ENCODE peak calls at places on chromosome 7, in seven cellular contexts. D, N, U, K, T, J and W are unnamed samples.

GRCh38 chr7:99459087-99459486 is 6.9 kb downstream of the ATP5MF start:
- DNase-seq in D (no peak), N (no peak), U (peak), K (peak), T (no peak), J (no peak), W (no peak)

GRCh38 chr7:101315336-101315735 is 6.3 kb downstream of the IFT22 start:
- DNase-seq in D (peak), N (peak), U (peak), K (peak), T (peak), J (peak), W (peak)

GRCh38 chr7:130998993-130999602 is 265.1 kb upstream of the KLF14 start:
- DNase-seq in D (no peak), N (no peak), U (peak), K (peak), T (no peak), J (no peak), W (no peak)

GRCh38 chr7:110084177-110084807 is 1006.6 kb upstream of the LRRN3 start:
- DNase-seq in D (no peak), N (no peak), U (no peak), K (no peak), T (no peak), J (no peak), W (no peak)

GRCh38 chr7:47475880-47476227 is 106.1 kb downstream of the TNS3 start:
- DNase-seq in D (no peak), N (peak), U (no peak), K (peak), T (no peak), J (no peak), W (no peak)

GRCh38 chr7:31633894-31634494 is 53.0 kb upstream of the PPP1R17 start:
- DNase-seq in D (peak), N (peak), U (peak), K (peak), T (peak), J (peak), W (peak)

GRCh38 chr7:84271550-84271949 is 77.0 kb upstream of the SEMA3A start:
- DNase-seq in D (no peak), N (no peak), U (no peak), K (no peak), T (no peak), J (no peak), W (no peak)

GRCh38 chr7:53306846-53307245 is 271.4 kb downstream of the POM121L12 start:
- DNase-seq in D (no peak), N (no peak), U (no peak), K (no peak), T (no peak), J (no peak), W (no peak)

GRCh38 chr7:13886356-13886755 is 103.1 kb downstream of the ETV1 start:
- DNase-seq in D (no peak), N (no peak), U (no peak), K (no peak), T (no peak), J (no peak), W (no peak)

GRCh38 chr7:155009570-155010157 is 6.7 kb upstream of the PAXIP1 start:
- DNase-seq in D (no peak), N (peak), U (no peak), K (peak), T (no peak), J (no peak), W (no peak)

GRCh38 chr7:74027683-74028320 is at the start of gene ELN:
- DNase-seq in D (peak), N (no peak), U (no peak), K (no peak), T (peak), J (peak), W (peak)

GRCh38 chr7:100022621-100023020 is 7.2 kb downstream of the ZKSCAN1 start:
- DNase-seq in D (peak), N (no peak), U (no peak), K (peak), T (peak), J (peak), W (no peak)

GRCh38 chr7:91039033-91039432 is 225.2 kb upstream of the FZD1 start:
- DNase-seq in D (no peak), N (no peak), U (no peak), K (no peak), T (no peak), J (no peak), W (no peak)

GRCh38 chr7:74033372-74034311 is 5.7 kb downstream of the ELN start:
- DNase-seq in D (no peak), N (no peak), U (no peak), K (no peak), T (no peak), J (peak), W (peak)

GRCh38 chr7:55250313-55250712 is 114.8 kb upstream of the LANCL2 start:
- DNase-seq in D (no peak), N (peak), U (no peak), K (peak), T (peak), J (peak), W (no peak)

GRCh38 chr7:142338633-142339501 is 81.0 kb upstream of the PRSS58 start:
- DNase-seq in D (no peak), N (no peak), U (peak), K (peak), T (no peak), J (no peak), W (peak)

GRCh38 chr7:1868400-1869165 is 198.5 kb downstream of the ELFN1 start:
- DNase-seq in D (no peak), N (no peak), U (no peak), K (no peak), T (no peak), J (no peak), W (no peak)

GRCh38 chr7:142669074-142669654 is 80.1 kb upstream of the PRSS1 start:
- DNase-seq in D (no peak), N (no peak), U (peak), K (peak), T (no peak), J (no peak), W (no peak)

GRCh38 chr7:1461640-1462375 is 2.5 kb upstream of the MICALL2 start:
- DNase-seq in D (no peak), N (no peak), U (no peak), K (no peak), T (no peak), J (no peak), W (no peak)

GRCh38 chr7:107045195-107045960 is 873 bp downstream of the PRKAR2B start:
- DNase-seq in D (no peak), N (no peak), U (no peak), K (no peak), T (no peak), J (no peak), W (no peak)

GRCh38 chr7:80902716-80903308 is 16.0 kb downstream of the SEMA3C start:
- DNase-seq in D (no peak), N (no peak), U (no peak), K (peak), T (no peak), J (no peak), W (no peak)

GRCh38 chr7:17212188-17212587 is 86.3 kb upstream of the AHR start:
- DNase-seq in D (no peak), N (no peak), U (no peak), K (no peak), T (no peak), J (no peak), W (no peak)

GRCh38 chr7:15703732-15704131 is 17.2 kb upstream of the MEOX2 start:
- DNase-seq in D (no peak), N (no peak), U (no peak), K (no peak), T (no peak), J (no peak), W (no peak)

GRCh38 chr7:17184805-17185689 is 113.4 kb upstream of the AHR start:
- DNase-seq in D (no peak), N (no peak), U (peak), K (peak), T (no peak), J (no peak), W (no peak)

GRCh38 chr7:54189330-54189729 is 352.8 kb upstream of the VSTM2A start:
- DNase-seq in D (no peak), N (no peak), U (no peak), K (no peak), T (no peak), J (no peak), W (no peak)

GRCh38 chr7:115146148-115146547 is 224.3 kb downstream of the MDFIC start:
- DNase-seq in D (no peak), N (peak), U (no peak), K (peak), T (no peak), J (no peak), W (peak)

GRCh38 chr7:17523813-17524741 is 225.6 kb downstream of the AHR start:
- DNase-seq in D (peak), N (peak), U (peak), K (peak), T (peak), J (peak), W (peak)

GRCh38 chr7:130363156-130363847 is 17.0 kb upstream of the CPA1 start:
- DNase-seq in D (no peak), N (peak), U (peak), K (peak), T (no peak), J (no peak), W (no peak)

GRCh38 chr7:2812119-2812487 is 32.0 kb downstream of the GNA12 start:
- DNase-seq in D (no peak), N (no peak), U (no peak), K (no peak), T (no peak), J (no peak), W (no peak)

GRCh38 chr7:7122701-7123281 is 59.6 kb upstream of the C1GALT1 start:
- DNase-seq in D (no peak), N (no peak), U (peak), K (peak), T (no peak), J (no peak), W (no peak)

GRCh38 chr7:33743594-33743993 is 161.7 kb upstream of the BMPER start:
- DNase-seq in D (peak), N (no peak), U (no peak), K (peak), T (no peak), J (no peak), W (no peak)

GRCh38 chr7:33742999-33743587 is 162.2 kb upstream of the BMPER start:
- DNase-seq in D (no peak), N (no peak), U (no peak), K (no peak), T (no peak), J (no peak), W (no peak)

GRCh38 chr7:33745934-33746333 is 159.4 kb upstream of the BMPER start:
- DNase-seq in D (no peak), N (no peak), U (no peak), K (peak), T (no peak), J (no peak), W (no peak)

GRCh38 chr7:33742521-33742920 is 162.8 kb upstream of the BMPER start:
- DNase-seq in D (no peak), N (no peak), U (no peak), K (no peak), T (no peak), J (no peak), W (no peak)

GRCh38 chr7:33744293-33744692 is 161.0 kb upstream of the BMPER start:
- DNase-seq in D (no peak), N (no peak), U (no peak), K (peak), T (no peak), J (no peak), W (no peak)
- TF ChIP-seq CTCF in D (no peak), N (peak), U (peak), K (peak), T (peak), J (no peak), W (peak)

GRCh38 chr7:127473409-127473808 is 80.9 kb upstream of the ZNF800 start:
- DNase-seq in D (no peak), N (no peak), U (no peak), K (no peak), T (no peak), J (no peak), W (no peak)
- TF ChIP-seq CTCF in D (no peak), N (no peak), U (no peak), K (no peak), T (no peak), J (no peak), W (no peak)

GRCh38 chr7:121452400-121452799 is 56.3 kb upstream of the FAM3C start:
- DNase-seq in D (no peak), N (no peak), U (no peak), K (no peak), T (no peak), J (no peak), W (no peak)
- TF ChIP-seq CTCF in D (no peak), N (no peak), U (no peak), K (no peak), T (no peak), J (no peak), W (no peak)

DNA sequence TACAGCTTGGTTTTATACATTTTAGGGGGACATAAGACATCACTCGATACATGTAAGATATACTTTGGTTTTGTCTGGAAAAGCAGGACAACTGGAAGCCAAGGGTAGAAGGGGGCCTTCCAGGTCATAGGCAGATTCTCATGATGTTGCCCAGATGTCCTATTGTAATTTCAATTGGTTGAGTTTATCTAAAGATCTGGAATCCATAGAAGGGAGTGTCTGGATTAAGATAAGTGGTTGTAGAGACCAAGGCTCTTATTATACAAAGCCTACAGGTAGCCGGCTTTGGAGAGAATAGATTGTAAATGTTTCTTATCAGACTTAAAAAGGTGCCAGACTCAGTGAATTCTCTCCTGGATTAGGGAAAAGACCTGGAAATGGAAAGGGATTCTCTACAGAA is 511.4 kb upstream of the C7orf33 start:
- DNase-seq in D (no peak), N (no peak), U (no peak), K (no peak), T (no peak), J (no peak), W (no peak)
- TF ChIP-seq CTCF in D (no peak), N (no peak), U (no peak), K (no peak), T (no peak), J (no peak), W (no peak)